ENCODE peak calls at places on chromosome 1, in four cellular contexts. E is fibroblast of the conjunctiva, J is HT1080, Z is HuH-7. W is an unnamed sample.

GRCh38 chr1:78840447-78841251 is 165.9 kb downstream of the ADGRL4 start:
- DNase-seq in E (peak; percentile 82), Z (no peak), J (no peak), W (peak; percentile 40)

GRCh38 chr1:51063121-51063520 is 38.9 kb upstream of the C1orf185 start:
- DNase-seq in E (peak; percentile 9), J (peak; percentile 97), Z (no peak), W (peak; percentile 89)

GRCh38 chr1:101039245-101039644 is 13.7 kb upstream of the DPH5 start:
- DNase-seq in J (no peak), E (no peak), Z (no peak), W (no peak)

GRCh38 chr1:197441990-197442389 is 173.9 kb downstream of the CRB1 start:
- DNase-seq in J (no peak), Z (no peak), E (peak; percentile 14), W (peak; percentile 51)

GRCh38 chr1:86906419-86906818 is 7.5 kb downstream of the SELENOF start:
- DNase-seq in Z (peak; percentile 38), J (no peak), E (no peak), W (no peak)

GRCh38 chr1:194717941-194718340 is 1531.5 kb upstream of the B3GALT2 start:
- DNase-seq in Z (no peak), J (no peak), E (no peak), W (no peak)

GRCh38 chr1:68221971-68222355 is 10.4 kb downstream of the WLS start:
- DNase-seq in J (peak; percentile 31), E (no peak), Z (no peak), W (peak; percentile 71)

GRCh38 chr1:179816196-179816960 is 61.2 kb downstream of the TOR1AIP2 start:
- DNase-seq in J (no peak), Z (peak; percentile 32), E (no peak), W (no peak)

GRCh38 chr1:43452789-43453441 is 816 bp downstream of the HYI start:
- DNase-seq in J (peak; percentile 69), E (peak; percentile 30), Z (no peak), W (peak; percentile 67)